ENCODE peak calls at places on chromosomes 3 and 15, in seven cellular contexts. S, Q, U, K, M, O and F are unnamed samples.

GRCh38 chr15:39735120-39735717 is 47.4 kb downstream of the FSIP1 start:
- DNase-seq in S (no peak), Q (no peak), U (no peak), K (no peak), M (no peak), O (no peak), F (no peak)

GRCh38 chr3:69236808-69237707 is 114.7 kb upstream of the LMOD3 start:
- DNase-seq in S (no peak), Q (no peak), U (peak; percentile 14), K (no peak), M (no peak), O (peak; percentile 21), F (peak; percentile 28)

GRCh38 chr3:124772081-124772831 is 42.0 kb downstream of the UMPS start:
- DNase-seq in S (peak; percentile 100), Q (no peak), U (peak; percentile 70), K (no peak), M (no peak), O (no peak), F (no peak)

GRCh38 chr3:58111513-58112184 is 99.1 kb downstream of the DNASE1L3 start:
- DNase-seq in S (no peak), Q (no peak), U (no peak), K (no peak), M (no peak), O (peak; percentile 22), F (no peak)

GRCh38 chr3:9172851-9173320 is 76.6 kb downstream of the SRGAP3 start:
- DNase-seq in S (no peak), Q (no peak), U (no peak), K (no peak), M (no peak), O (no peak), F (no peak)

GRCh38 chr3:44969170-44969569 is 6.8 kb downstream of the ZDHHC3 start:
- DNase-seq in S (no peak), Q (no peak), U (no peak), K (no peak), M (no peak), O (no peak), F (no peak)

GRCh38 chr3:148873928-148874326 is 8.8 kb downstream of the CPA3 start:
- DNase-seq in S (no peak), Q (no peak), U (no peak), K (no peak), M (no peak), O (no peak), F (no peak)

GRCh38 chr3:196047391-196048030 is 34.4 kb downstream of the TFRC start:
- DNase-seq in S (no peak), Q (no peak), U (no peak), K (no peak), M (no peak), O (no peak), F (no peak)

GRCh38 chr15:31161990-31162389 is 60.5 kb upstream of the TRPM1 start:
- DNase-seq in S (no peak), Q (no peak), U (no peak), K (no peak), M (no peak), O (no peak), F (no peak)

GRCh38 chr3:72171461-72171860 is 386.5 kb upstream of the PROK2 start:
- DNase-seq in S (no peak), Q (no peak), U (no peak), K (no peak), M (no peak), O (no peak), F (no peak)

GRCh38 chr3:83523470-83524073 is 1435.2 kb upstream of the CADM2 start:
- DNase-seq in S (peak; percentile 75), Q (no peak), U (peak; percentile 30), K (no peak), M (no peak), O (peak; percentile 61), F (peak; percentile 66)

GRCh38 chr3:187661267-187661666 is 8.9 kb downstream of the SST start:
- DNase-seq in S (no peak), Q (no peak), U (no peak), K (no peak), M (no peak), O (no peak), F (no peak)

GRCh38 chr15:92811514-92811913 is 88.6 kb upstream of the CHD2 start:
- DNase-seq in S (no peak), Q (no peak), U (no peak), K (no peak), M (no peak), O (peak; percentile 82), F (no peak)